ENCODE peak calls at places on chromosomes 6 and 20, in five cellular contexts. One of them, this sample, is unnamed.

GRCh38 chr6:69294407-69294806 is 502.4 kb downstream of the LMBRD1 start:
- DNase-seq in SK-MEL-5: no peak
- DNase-seq in upper lobe of left lung: no peak
- DNase-seq in NCI-H2029 treated with DMSO at 0.1 percent for 48 hours: no peak
- DNase-seq in fibroblast of lung: no peak
- DNase-seq in this sample: no peak

GRCh38 chr20:62935968-62936585 is 1.9 kb upstream of the GID8 start:
- DNase-seq in NCI-H2029 treated with DMSO at 0.1 percent for 48 hours: no peak
- DNase-seq in SK-MEL-5: no peak
- DNase-seq in fibroblast of lung: no peak
- DNase-seq in upper lobe of left lung: peak; percentile 13
- DNase-seq in this sample: no peak

GRCh38 chr6:108587258-108588059 is 26.7 kb downstream of the FOXO3 start:
- DNase-seq in SK-MEL-5: peak; percentile 60
- DNase-seq in NCI-H2029 treated with DMSO at 0.1 percent for 48 hours: no peak
- DNase-seq in upper lobe of left lung: no peak
- DNase-seq in fibroblast of lung: peak; percentile 86
- DNase-seq in this sample: no peak

GRCh38 chr20:6164421-6165341 is 41.9 kb upstream of the FERMT1 start:
- DNase-seq in NCI-H2029 treated with DMSO at 0.1 percent for 48 hours: no peak
- DNase-seq in SK-MEL-5: no peak
- DNase-seq in fibroblast of lung: peak; percentile 22
- DNase-seq in upper lobe of left lung: peak; percentile 54
- DNase-seq in this sample: no peak

GRCh38 chr6:107719160-107719559 is 105.0 kb downstream of the SCML4 start:
- DNase-seq in upper lobe of left lung: no peak
- DNase-seq in SK-MEL-5: no peak
- DNase-seq in fibroblast of lung: no peak
- DNase-seq in NCI-H2029 treated with DMSO at 0.1 percent for 48 hours: no peak
- DNase-seq in this sample: no peak

GRCh38 chr6:134363323-134364039 is 45.6 kb upstream of the SGK1 start:
- DNase-seq in upper lobe of left lung: no peak
- DNase-seq in fibroblast of lung: peak; percentile 85
- DNase-seq in SK-MEL-5: peak; percentile 80
- DNase-seq in NCI-H2029 treated with DMSO at 0.1 percent for 48 hours: no peak
- DNase-seq in this sample: no peak

GRCh38 chr20:16476032-16476431 is 97.2 kb downstream of the KIF16B start:
- DNase-seq in NCI-H2029 treated with DMSO at 0.1 percent for 48 hours: peak; percentile 63
- DNase-seq in upper lobe of left lung: no peak
- DNase-seq in fibroblast of lung: peak; percentile 30
- DNase-seq in SK-MEL-5: peak; percentile 73
- DNase-seq in this sample: no peak

GRCh38 chr6:35411066-35411465 is 41.1 kb upstream of the FANCE start:
- DNase-seq in fibroblast of lung: no peak
- DNase-seq in upper lobe of left lung: no peak
- DNase-seq in SK-MEL-5: no peak
- DNase-seq in NCI-H2029 treated with DMSO at 0.1 percent for 48 hours: no peak
- DNase-seq in this sample: no peak

This sample was measured in activated T-helper 2 cell treated with anti-CD3 and anti-CD28 coated beads, Interferon-gamma antibody, Interleukin-2, Interleukin-4, amounts not matched to agents 10 μg/mL and 5 μg/mL and 100 μg/mL, durations not matched to agents 14 hours and 24 hours and 36 hours.